ENCODE peak calls at places on chromosome 14, in five cellular contexts. B is effector memory CD4-positive, alpha-beta T cell; P is tibial nerve; Y is lung; Z is HCT116. S is an unnamed sample.

GRCh38 chr14:102776761-102777710 is at the start of gene TRAF3:
- DNase-seq in B (peak; percentile 85), P (no peak), Y (peak; percentile 62), Z (no peak), S (peak; percentile 91)

GRCh38 chr14:56555921-56556570 is 23.6 kb upstream of the TMEM260 start:
- DNase-seq in B (no peak), P (no peak), Y (no peak), Z (peak; percentile 60), S (no peak)

GRCh38 chr14:51367600-51367931 is 127.5 kb downstream of the TMX1 start:
- DNase-seq in B (no peak), P (peak; percentile 29), Y (no peak), Z (no peak), S (no peak)

GRCh38 chr14:55071870-55072640 is 20.6 kb downstream of the MAPK1IP1L start:
- DNase-seq in B (no peak), P (no peak), Y (no peak), Z (no peak), S (peak; percentile 24)

GRCh38 chr14:22303589-22304195 is 285.3 kb downstream of the DAD1 start:
- DNase-seq in B (no peak), P (no peak), Y (no peak), Z (no peak), S (no peak)

GRCh38 chr14:95188372-95188771 is 31.0 kb upstream of the DICER1 start:
- DNase-seq in B (no peak), P (no peak), Y (no peak), Z (no peak), S (no peak)

GRCh38 chr14:73755434-73756014 is 41.3 kb upstream of the PNMA1 start:
- DNase-seq in B (no peak), P (no peak), Y (no peak), Z (no peak), S (no peak)

GRCh38 chr14:104753528-104754212 is 723 bp downstream of the SIVA1 start:
- DNase-seq in B (peak; percentile 9), P (no peak), Y (no peak), Z (no peak), S (peak; percentile 14)

GRCh38 chr14:62655161-62655560 is 390.1 kb downstream of the KCNH5 start:
- DNase-seq in B (no peak), P (no peak), Y (no peak), Z (no peak), S (no peak)

GRCh38 chr14:79544671-79545070 is 666.6 kb downstream of the DIO2 start:
- DNase-seq in B (no peak), P (no peak), Y (no peak), Z (no peak), S (no peak)

GRCh38 chr14:34794941-34795340 is 80.2 kb downstream of the BAZ1A start:
- DNase-seq in B (no peak), P (no peak), Y (no peak), Z (no peak), S (no peak)

GRCh38 chr14:71242237-71242748 is 335.0 kb downstream of the PCNX1 start:
- DNase-seq in B (no peak), P (no peak), Y (no peak), Z (no peak), S (no peak)

GRCh38 chr14:68783408-68784297 is 9.2 kb downstream of the ZFP36L1 start:
- DNase-seq in B (no peak), P (no peak), Y (no peak), Z (no peak), S (no peak)

GRCh38 chr14:22202313-22202712 is 386.7 kb downstream of the DAD1 start:
- DNase-seq in B (no peak), P (no peak), Y (no peak), Z (no peak), S (no peak)

GRCh38 chr14:93086441-93087055 is 29.2 kb downstream of the ITPK1 start:
- DNase-seq in B (no peak), P (no peak), Y (no peak), Z (no peak), S (no peak)

GRCh38 chr14:101467181-101467926 is 93.9 kb upstream of the DIO3 start:
- DNase-seq in B (no peak), P (no peak), Y (no peak), Z (no peak), S (no peak)

GRCh38 chr14:69335421-69335820 is 62.7 kb downstream of the ERH start:
- DNase-seq in B (no peak), P (no peak), Y (no peak), Z (no peak), S (no peak)

GRCh38 chr14:99124482-99125104 is 147.4 kb downstream of the BCL11B start:
- DNase-seq in B (no peak), P (peak; percentile 3), Y (peak; percentile 22), Z (no peak), S (no peak)

GRCh38 chr14:94673781-94674231 is 61.6 kb downstream of the SERPINA3 start:
- DNase-seq in B (no peak), P (no peak), Y (no peak), Z (no peak), S (no peak)

GRCh38 chr14:77485901-77486678 is 12.5 kb downstream of the ISM2 start:
- DNase-seq in B (no peak), P (no peak), Y (no peak), Z (no peak), S (no peak)

GRCh38 chr14:98466807-98467206 is 805.2 kb downstream of the BCL11B start:
- DNase-seq in B (no peak), P (no peak), Y (no peak), Z (no peak), S (no peak)

GRCh38 chr14:25904446-25904845 is 693.4 kb downstream of the NOVA1 start:
- DNase-seq in B (no peak), P (no peak), Y (no peak), Z (no peak), S (no peak)

GRCh38 chr14:25911831-25912230 is 686.0 kb downstream of the NOVA1 start:
- DNase-seq in B (no peak), P (no peak), Y (no peak), Z (no peak), S (no peak)

GRCh38 chr14:25908707-25909106 is 689.1 kb downstream of the NOVA1 start:
- DNase-seq in B (no peak), P (no peak), Y (no peak), Z (no peak), S (no peak)

GRCh38 chr14:25909361-25909760 is 688.5 kb downstream of the NOVA1 start:
- DNase-seq in B (no peak), P (no peak), Y (no peak), Z (no peak), S (no peak)
- H3K9me3 ChIP-seq in B (no peaks in the 10 kb centered on the region), P (no peaks in the 10 kb centered on the region), Y (no peaks in the 10 kb centered on the region), Z (peaks cover 14% of the 10 kb centered on the region), S (no peaks in the 10 kb centered on the region)

GRCh38 chr14:90510208-90510607 is 113.4 kb downstream of the CALM1 start:
- DNase-seq in B (no peak), P (no peak), Y (peak; percentile 50), Z (no peak), S (no peak)
- H3K9me3 ChIP-seq in B (no peaks in the 10 kb centered on the region), P (no peaks in the 10 kb centered on the region), Y (no peaks in the 10 kb centered on the region), Z (no peaks in the 10 kb centered on the region), S (no peaks in the 10 kb centered on the region)

GRCh38 chr14:20008156-20008555 is 6.2 kb downstream of the OR4Q2 start:
- DNase-seq in B (no peak), P (no peak), Y (no peak), Z (no peak), S (no peak)
- H3K9me3 ChIP-seq in B (no peaks in the 10 kb centered on the region), P (peaks cover 9% of the 10 kb centered on the region), Y (no peaks in the 10 kb centered on the region), Z (no peaks in the 10 kb centered on the region), S (no peaks in the 10 kb centered on the region)

DNA sequence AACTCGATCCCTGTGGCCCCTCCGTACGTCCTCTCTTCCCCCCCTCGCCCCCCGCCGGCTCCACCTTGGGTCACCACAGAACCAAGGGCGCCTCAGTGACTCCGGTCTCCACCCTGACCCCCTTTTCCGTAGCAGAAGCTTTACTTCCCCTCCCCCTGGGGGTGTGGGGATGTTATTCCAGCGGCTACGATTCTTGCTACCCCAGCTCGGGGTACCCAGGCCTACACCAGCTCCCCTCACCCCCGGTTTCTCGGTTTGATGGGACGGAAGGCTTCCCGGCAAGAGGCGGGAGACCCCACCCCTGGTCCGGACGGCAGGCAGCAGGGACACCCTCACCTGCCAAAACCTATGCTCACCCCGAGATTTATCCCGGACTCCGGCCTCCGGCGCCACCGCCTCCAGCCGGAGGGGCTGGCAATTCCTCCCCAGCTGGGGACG is 665 bp downstream of the RAB15 start:
- DNase-seq in B (no peak), P (no peak), Y (no peak), Z (no peak), S (no peak)
- H3K9me3 ChIP-seq in B (no peaks in the 10 kb centered on the region), P (no peaks in the 10 kb centered on the region), Y (no peaks in the 10 kb centered on the region), Z (no peaks in the 10 kb centered on the region), S (no peaks in the 10 kb centered on the region)

DNA sequence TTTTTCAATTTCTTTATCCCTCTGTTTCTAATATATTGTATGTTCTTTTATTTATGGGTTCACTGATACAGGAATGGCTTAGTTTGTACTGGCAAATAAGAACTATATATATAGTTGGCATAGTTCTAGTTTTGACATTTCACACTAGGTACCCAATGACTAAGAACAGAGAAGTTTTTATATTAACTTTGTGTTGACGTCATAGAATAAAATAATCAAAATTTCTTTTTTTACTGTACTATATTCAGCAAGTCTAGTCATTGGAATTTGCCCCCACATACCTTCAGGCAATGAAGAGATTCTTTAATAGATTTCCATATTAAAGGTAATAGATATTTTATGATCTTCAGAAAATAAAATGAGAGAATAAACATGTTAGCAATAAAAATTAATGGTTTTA is 713.2 kb downstream of the NOVA1 start:
- DNase-seq in B (no peak), P (no peak), Y (no peak), Z (no peak), S (no peak)
- H3K9me3 ChIP-seq in B (no peaks in the 10 kb centered on the region), P (no peaks in the 10 kb centered on the region), Y (no peaks in the 10 kb centered on the region), Z (peaks cover 3% of the 10 kb centered on the region), S (no peaks in the 10 kb centered on the region)

GRCh38 chr14:33629721-33630287 is 321.1 kb downstream of the EGLN3 start:
- DNase-seq in B (no peak), P (no peak), Y (no peak), Z (no peak), S (no peak)

GRCh38 chr14:33636715-33637114 is 314.2 kb downstream of the EGLN3 start:
- DNase-seq in B (no peak), P (no peak), Y (no peak), Z (no peak), S (no peak)

GRCh38 chr14:33634631-33635030 is 316.2 kb downstream of the EGLN3 start:
- DNase-seq in B (no peak), P (no peak), Y (no peak), Z (no peak), S (no peak)

GRCh38 chr14:33631021-33631420 is 319.9 kb downstream of the EGLN3 start:
- DNase-seq in B (no peak), P (no peak), Y (no peak), Z (no peak), S (no peak)
- H3K9me3 ChIP-seq in B (no peaks in the 10 kb centered on the region), P (no peaks in the 10 kb centered on the region), Y (no peaks in the 10 kb centered on the region), Z (no peaks in the 10 kb centered on the region), S (no peaks in the 10 kb centered on the region)

DNA sequence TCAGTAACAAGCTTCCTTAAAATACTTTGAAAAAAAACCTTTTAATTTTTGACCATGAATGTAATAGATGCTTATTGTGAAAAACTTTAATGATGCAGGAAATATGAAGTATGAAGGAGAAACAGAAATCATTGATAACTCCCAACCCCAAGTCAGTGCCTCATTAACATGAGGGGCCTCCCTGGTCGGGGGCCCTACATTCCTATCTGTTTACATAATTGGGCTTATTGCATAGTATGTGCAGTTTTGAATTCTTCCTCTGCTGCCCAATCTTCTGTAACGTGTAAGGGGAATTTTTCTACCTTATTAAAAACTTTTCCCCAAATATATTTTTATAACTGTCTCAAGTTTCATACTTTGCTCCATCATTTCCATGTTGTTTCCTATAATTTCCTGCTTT is 63.0 kb downstream of the SLC25A47 start:
- DNase-seq in B (no peak), P (no peak), Y (no peak), Z (no peak), S (no peak)
- H3K9me3 ChIP-seq in B (no peaks in the 10 kb centered on the region), P (no peaks in the 10 kb centered on the region), Y (no peaks in the 10 kb centered on the region), Z (no peaks in the 10 kb centered on the region), S (no peaks in the 10 kb centered on the region)

S was measured in CD4-positive, alpha-beta memory T cell.